ENCODE peak calls at places on chromosomes 13 and 19, in five cellular contexts. One of them, this sample, is unnamed.
A peak's percentile ranks its signal among the peaks of the same experiment; 100 is the strongest.

GRCh38 chr19:46634045-46634655 is 1.9 kb downstream of the GNG8 start:
- DNase-seq in A673: peak; percentile 86
- DNase-seq in fibroblast of lung: peak; percentile 62
- DNase-seq in PC-3: peak; percentile 84
- DNase-seq in H1: peak; percentile 87
- DNase-seq in this sample: peak; percentile 88

GRCh38 chr19:45994989-45995714 is at the start of gene CCDC61:
- DNase-seq in H1: peak; percentile 97
- DNase-seq in fibroblast of lung: peak; percentile 100
- DNase-seq in PC-3: peak; percentile 99
- DNase-seq in A673: peak; percentile 100
- DNase-seq in this sample: peak; percentile 99

GRCh38 chr19:38849746-38850230 is at the start of gene HNRNPL:
- DNase-seq in fibroblast of lung: no peak
- DNase-seq in A673: no peak
- DNase-seq in PC-3: no peak
- DNase-seq in H1: no peak
- DNase-seq in this sample: no peak

GRCh38 chr13:75904012-75904411 is 267.9 kb downstream of the LMO7 start:
- DNase-seq in PC-3: no peak
- DNase-seq in H1: no peak
- DNase-seq in A673: peak; percentile 23
- DNase-seq in fibroblast of lung: no peak
- DNase-seq in this sample: no peak

GRCh38 chr13:48181482-48182145 is 51.4 kb upstream of the ITM2B start:
- DNase-seq in fibroblast of lung: no peak
- DNase-seq in H1: no peak
- DNase-seq in PC-3: no peak
- DNase-seq in A673: no peak
- DNase-seq in this sample: no peak

GRCh38 chr19:5692785-5693194 is 2.7 kb downstream of the RPL36 start:
- DNase-seq in PC-3: no peak
- DNase-seq in A673: no peak
- DNase-seq in fibroblast of lung: no peak
- DNase-seq in H1: no peak
- DNase-seq in this sample: no peak

GRCh38 chr13:30873519-30873918 is 32.6 kb upstream of the MEDAG start:
- DNase-seq in A673: no peak
- DNase-seq in fibroblast of lung: no peak
- DNase-seq in H1: no peak
- DNase-seq in PC-3: no peak
- DNase-seq in this sample: no peak

GRCh38 chr13:46572758-46573384 is 19.9 kb downstream of the LRCH1 start:
- DNase-seq in fibroblast of lung: no peak
- DNase-seq in H1: no peak
- DNase-seq in PC-3: no peak
- DNase-seq in A673: no peak
- DNase-seq in this sample: no peak

GRCh38 chr13:99792079-99792921 is 179.3 kb downstream of the ZIC5 start:
- DNase-seq in fibroblast of lung: no peak
- DNase-seq in A673: no peak
- DNase-seq in PC-3: no peak
- DNase-seq in H1: no peak
- DNase-seq in this sample: no peak

GRCh38 chr13:41200126-41200525 is 5.8 kb upstream of the KBTBD7 start:
- DNase-seq in A673: no peak
- DNase-seq in fibroblast of lung: no peak
- DNase-seq in PC-3: no peak
- DNase-seq in H1: no peak
- DNase-seq in this sample: no peak

DNA sequence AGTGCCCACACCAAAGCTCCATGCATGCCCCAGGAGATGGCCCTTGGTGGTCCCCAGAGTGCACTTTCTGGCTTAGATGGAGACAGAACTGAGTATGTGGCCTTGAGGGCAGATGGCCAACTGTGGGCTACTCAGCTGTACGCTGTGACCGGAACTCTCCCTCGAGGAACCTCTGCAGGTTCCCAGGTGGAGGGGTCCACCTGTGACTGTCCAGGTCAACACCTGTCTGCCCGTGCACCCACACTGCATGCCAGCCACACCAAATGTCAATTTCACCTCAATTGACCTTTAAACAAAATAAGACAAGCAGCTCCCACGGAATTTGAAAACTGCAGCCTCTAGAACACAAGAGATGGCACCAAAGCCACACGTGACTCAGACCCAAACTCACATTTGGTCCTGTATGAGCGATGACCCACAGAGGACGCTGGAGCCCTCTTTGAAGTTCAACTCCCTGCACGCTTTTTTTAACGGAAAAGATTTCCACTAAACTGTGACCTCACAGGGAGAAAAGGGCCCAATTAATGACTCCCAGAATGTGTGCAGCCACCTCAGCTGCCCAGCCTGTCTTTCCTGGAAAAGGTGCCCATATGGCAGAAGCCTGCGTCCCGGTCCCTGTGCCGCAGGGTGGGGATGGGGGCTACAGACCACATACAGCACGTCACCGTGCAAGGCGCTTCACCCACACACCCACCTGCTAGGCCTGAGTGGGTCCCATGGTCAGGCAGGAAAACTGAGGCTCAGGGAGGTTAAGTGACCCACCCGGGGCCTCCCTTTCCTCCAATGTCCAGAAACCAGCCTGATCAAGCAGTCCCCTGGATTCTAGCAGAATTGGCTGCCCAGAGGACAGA is 47.7 kb downstream of the KLF2 start:
- DNase-seq in H1: no peak
- DNase-seq in A673: no peak
- DNase-seq in PC-3: no peak
- DNase-seq in fibroblast of lung: no peak
- DNase-seq in this sample: no peak
- H3K4me1 ChIP-seq in H1: no peaks in the 10 kb centered on the region
- H3K4me1 ChIP-seq in A673: no peaks in the 10 kb centered on the region
- H3K4me1 ChIP-seq in PC-3: no peaks in the 10 kb centered on the region
- H3K4me1 ChIP-seq in fibroblast of lung: peaks cover 30% of the 10 kb centered on the region
- H3K4me1 ChIP-seq in this sample: no peaks in the 10 kb centered on the region

DNA sequence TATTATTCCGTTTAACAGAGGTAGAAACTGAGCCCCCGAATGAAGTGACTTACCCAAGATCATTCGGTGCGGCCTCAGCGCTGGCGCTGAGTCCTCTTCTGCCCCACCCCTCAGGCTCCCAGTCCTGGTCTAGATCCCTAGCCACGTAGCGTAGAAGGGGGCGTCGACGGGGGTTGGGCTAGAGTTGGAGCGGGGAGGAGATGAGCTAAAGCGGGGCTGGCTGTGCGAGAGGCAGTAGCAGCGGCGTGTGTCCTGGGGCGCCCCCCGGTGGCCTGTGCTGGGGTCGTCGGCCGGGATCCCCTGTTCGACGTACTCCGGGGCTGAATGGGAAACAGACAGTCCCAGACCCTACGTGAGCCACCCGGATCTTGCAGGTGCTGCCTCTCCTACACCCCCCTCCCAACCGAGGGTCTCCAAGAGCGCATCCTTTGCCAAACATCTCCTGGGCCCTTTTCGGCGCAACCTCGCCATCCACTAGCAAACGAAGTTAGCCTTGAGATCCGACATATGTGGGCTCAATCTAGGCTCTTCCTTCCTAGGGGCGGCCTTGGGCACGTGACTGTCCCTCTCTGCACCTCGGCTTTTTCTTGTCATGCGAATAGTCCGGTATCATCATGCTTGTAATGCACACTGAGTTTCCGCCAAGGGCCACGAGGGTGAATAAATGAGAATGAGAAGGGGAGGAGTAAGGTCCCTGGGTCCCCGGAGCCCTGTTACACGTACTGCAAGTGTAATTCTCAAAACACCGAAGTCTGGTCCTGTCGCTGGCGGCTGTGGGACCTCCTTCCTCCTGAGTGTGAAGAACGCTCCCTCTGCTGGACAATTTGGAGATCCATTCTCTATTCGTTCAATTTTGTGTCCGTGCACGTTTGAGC is 47.7 kb downstream of the CYP4F22 start:
- DNase-seq in H1: peak; percentile 77
- DNase-seq in fibroblast of lung: peak; percentile 91
- DNase-seq in PC-3: peak; percentile 95
- DNase-seq in A673: peak; percentile 99
- DNase-seq in this sample: peak; percentile 79
- TF ChIP-seq EZH2 in H1: no peak
- TF ChIP-seq EZH2 in fibroblast of lung: no peak
- TF ChIP-seq EZH2 in PC-3: no peak
- TF ChIP-seq EZH2 in A673: no peak
- TF ChIP-seq EZH2 in this sample: no peak

GRCh38 chr19:9860407-9860806 is 25.3 kb downstream of the PIN1 start:
- DNase-seq in A673: no peak
- DNase-seq in H1: no peak
- DNase-seq in PC-3: no peak
- DNase-seq in fibroblast of lung: no peak
- DNase-seq in this sample: no peak

GRCh38 chr19:9858766-9859165 is 23.6 kb downstream of the PIN1 start:
- DNase-seq in fibroblast of lung: no peak
- DNase-seq in A673: no peak
- DNase-seq in PC-3: no peak
- DNase-seq in H1: no peak
- DNase-seq in this sample: no peak

GRCh38 chr19:9862897-9863296 is 27.8 kb downstream of the PIN1 start:
- DNase-seq in fibroblast of lung: no peak
- DNase-seq in A673: no peak
- DNase-seq in PC-3: no peak
- DNase-seq in H1: no peak
- DNase-seq in this sample: no peak

GRCh38 chr19:9863759-9864158 is 28.6 kb downstream of the PIN1 start:
- DNase-seq in A673: no peak
- DNase-seq in PC-3: no peak
- DNase-seq in H1: no peak
- DNase-seq in fibroblast of lung: no peak
- DNase-seq in this sample: no peak

DNA sequence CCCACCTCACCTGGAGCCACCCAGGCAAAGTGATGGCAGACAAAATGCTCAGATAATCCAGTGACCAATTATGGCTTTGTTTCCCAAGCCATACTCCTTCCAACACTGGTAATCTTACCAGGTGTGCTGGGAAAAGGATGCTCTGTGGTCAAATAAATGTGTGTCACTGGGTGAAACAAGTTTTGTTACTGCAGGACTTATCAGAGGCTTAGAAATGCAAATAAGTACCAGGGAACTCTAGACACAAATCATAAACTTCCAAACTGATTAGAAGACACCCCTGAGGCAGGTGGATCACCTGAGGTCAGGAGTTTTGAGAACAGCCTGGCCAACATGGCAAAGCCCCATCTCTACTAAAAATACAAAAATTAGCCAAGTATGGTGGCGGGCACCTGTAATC is 26.4 kb downstream of the PIN1 start:
- DNase-seq in fibroblast of lung: no peak
- DNase-seq in A673: no peak
- DNase-seq in PC-3: no peak
- DNase-seq in H1: no peak
- DNase-seq in this sample: no peak
- H3K27me3 ChIP-seq in fibroblast of lung: no peaks in the 10 kb centered on the region
- H3K27me3 ChIP-seq in A673: no peaks in the 10 kb centered on the region
- H3K27me3 ChIP-seq in PC-3: no peaks in the 10 kb centered on the region
- H3K27me3 ChIP-seq in H1: no peaks in the 10 kb centered on the region
- H3K27me3 ChIP-seq in this sample: peaks cover 9% of the 10 kb centered on the region

DNA sequence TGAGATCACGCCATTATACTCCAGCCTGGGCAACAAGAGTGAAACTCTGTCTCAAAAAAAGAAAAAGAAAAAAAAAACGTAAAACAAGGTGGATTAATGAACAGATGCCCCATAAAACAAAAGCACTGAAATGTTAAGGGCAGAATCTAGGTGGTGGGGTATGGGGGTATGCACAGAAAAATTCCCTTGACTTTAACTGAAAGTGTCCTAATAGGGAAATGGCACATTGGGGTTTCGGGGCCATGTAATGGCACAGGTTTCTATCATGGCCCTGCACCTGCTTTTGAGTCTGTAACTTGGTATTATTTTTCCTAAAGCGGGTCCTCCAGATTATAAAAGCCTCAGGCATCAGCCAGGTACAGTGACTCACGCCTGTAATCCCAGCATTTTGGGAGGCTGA is 16.2 kb downstream of the NOP53 start:
- DNase-seq in PC-3: no peak
- DNase-seq in fibroblast of lung: no peak
- DNase-seq in H1: no peak
- DNase-seq in A673: no peak
- DNase-seq in this sample: no peak
- H3K4me1 ChIP-seq in PC-3: no peaks in the 10 kb centered on the region
- H3K4me1 ChIP-seq in fibroblast of lung: no peaks in the 10 kb centered on the region
- H3K4me1 ChIP-seq in H1: peaks cover 3% of the 10 kb centered on the region
- H3K4me1 ChIP-seq in A673: no peaks in the 10 kb centered on the region
- H3K4me1 ChIP-seq in this sample: no peaks in the 10 kb centered on the region